ENCODE peak calls at places on chromosomes 7 and 10, in eight cellular contexts. Z, S, V, R, H, G, K and B are unnamed samples.

GRCh38 chr7:4642468-4643203 is 39.5 kb upstream of the FOXK1 start:
- DNase-seq in R (no peak), G (no peak), Z (no peak), K (no peak), V (no peak), H (no peak), S (no peak), B (no peak)

GRCh38 chr7:15839415-15840100 is 153.1 kb upstream of the MEOX2 start:
- DNase-seq in K (peak; percentile 33), H (no peak), G (no peak), R (no peak), V (no peak), S (peak; percentile 81), Z (peak; percentile 16), B (no peak)

GRCh38 chr10:43267811-43268210 is 946 bp upstream of the RASGEF1A start:
- DNase-seq in V (no peak), S (no peak), R (no peak), Z (no peak), G (no peak), K (no peak), H (no peak), B (peak; percentile 73)

GRCh38 chr10:96259884-96260511 is 11.4 kb downstream of the BLNK start:
- DNase-seq in V (no peak), R (no peak), S (no peak), K (no peak), Z (no peak), H (no peak), G (no peak), B (peak; percentile 36)

GRCh38 chr7:4722308-4722707 is 40.2 kb downstream of the FOXK1 start:
- DNase-seq in K (no peak), V (no peak), Z (no peak), R (no peak), S (no peak), H (no peak), G (no peak), B (no peak)

GRCh38 chr10:87847550-87847949 is 15.8 kb downstream of the KLLN start:
- DNase-seq in K (no peak), R (no peak), Z (no peak), S (no peak), G (no peak), H (peak; percentile 50), V (no peak), B (no peak)

GRCh38 chr7:85185355-85186082 is 1.3 kb downstream of the SEMA3D start:
- DNase-seq in V (no peak), R (peak; percentile 40), G (no peak), Z (peak; percentile 59), S (peak; percentile 63), K (peak; percentile 36), H (peak; percentile 66), B (peak; percentile 89)

GRCh38 chr7:14420768-14421167 is 431.3 kb upstream of the ETV1 start:
- DNase-seq in V (no peak), H (no peak), K (no peak), Z (no peak), R (no peak), G (no peak), S (no peak), B (no peak)

GRCh38 chr10:119206603-119207366 is 586 bp upstream of the GRK5 start:
- DNase-seq in R (peak; percentile 82), S (peak; percentile 85), V (peak; percentile 73), Z (no peak), G (peak; percentile 47), K (peak; percentile 53), H (peak; percentile 49), B (peak; percentile 93)

GRCh38 chr10:28593811-28594210 is 60.9 kb downstream of the WAC start:
- DNase-seq in K (no peak), V (no peak), S (no peak), R (no peak), Z (no peak), H (peak; percentile 82), G (no peak), B (no peak)

GRCh38 chr10:73043766-73044377 is 52.8 kb downstream of the P4HA1 start:
- DNase-seq in H (no peak), S (no peak), Z (no peak), V (no peak), R (no peak), G (no peak), K (no peak), B (no peak)

GRCh38 chr7:142498364-142498763 is 240.5 kb upstream of the PRSS58 start:
- DNase-seq in H (peak; percentile 82), R (no peak), V (no peak), K (no peak), G (peak; percentile 16), S (no peak), Z (no peak), B (no peak)

GRCh38 chr7:105050493-105050892 is 36.5 kb downstream of the KMT2E start:
- DNase-seq in Z (no peak), R (no peak), V (no peak), H (no peak), G (no peak), K (no peak), S (no peak), B (no peak)

DNA sequence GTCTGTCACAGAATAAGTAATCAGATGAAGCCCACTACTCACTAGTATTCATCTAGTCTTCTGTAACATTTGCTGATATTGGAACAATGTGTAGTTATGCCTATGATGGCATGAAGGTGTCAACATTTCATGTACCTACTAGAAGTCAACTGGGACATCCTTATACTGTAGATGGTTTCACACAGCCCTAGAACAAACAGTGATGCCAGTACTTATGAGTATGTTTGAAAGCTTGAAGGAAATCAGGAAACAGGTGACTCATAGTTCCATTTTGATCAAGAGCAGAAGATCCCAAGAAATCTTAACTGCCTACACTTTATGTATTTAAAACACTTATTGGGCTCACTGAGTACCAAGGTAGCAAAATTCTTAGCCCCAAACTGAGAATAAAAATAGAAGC is 1519.6 kb downstream of the REEP3 start:
- DNase-seq in H (peak; percentile 5), V (no peak), R (no peak), Z (no peak), G (peak; percentile 2), S (no peak), K (no peak), B (no peak)
- TF ChIP-seq CTCF in H (no peak), V (no peak), R (no peak), Z (no peak), G (no peak), S (no peak), K (no peak), B (no peak)

GRCh38 chr7:39948375-39948774 is 1.7 kb upstream of the CDK13 start:
- DNase-seq in G (no peak), K (no peak), H (no peak), Z (no peak), R (peak; percentile 47), V (no peak), S (no peak), B (no peak)

GRCh38 chr7:39950473-39951155 is 558 bp downstream of the CDK13 start:
- DNase-seq in V (peak; percentile 45), S (peak; percentile 59), H (peak; percentile 53), G (no peak), K (peak; percentile 55), R (peak; percentile 70), Z (peak; percentile 20), B (no peak)

GRCh38 chr7:39951156-39951942 is 1.3 kb downstream of the CDK13 start:
- DNase-seq in K (peak; percentile 60), S (peak; percentile 78), V (peak; percentile 78), R (peak; percentile 72), H (peak; percentile 61), G (peak; percentile 57), Z (peak; percentile 38), B (peak; percentile 86)

GRCh38 chr7:39949980-39950472 is at the start of gene CDK13:
- DNase-seq in Z (peak; percentile 59), R (peak; percentile 89), G (peak; percentile 84), V (peak; percentile 95), S (peak; percentile 82), H (peak; percentile 76), K (peak; percentile 86), B (peak; percentile 91)

GRCh38 chr7:39948932-39949928 is 826 bp upstream of the CDK13 start:
- DNase-seq in Z (peak; percentile 99), V (peak; percentile 99), R (peak; percentile 99), K (peak; percentile 99), G (peak; percentile 99), H (peak; percentile 100), S (peak; percentile 97), B (peak; percentile 99)
- TF ChIP-seq CTCF in Z (no peak), V (no peak), R (peak; percentile 26), K (no peak), G (no peak), H (no peak), S (no peak), B (no peak)

GRCh38 chr10:30560326-30560725 is 69.2 kb downstream of the LYZL2 start:
- DNase-seq in S (no peak), V (no peak), Z (no peak), H (no peak), K (no peak), G (no peak), R (no peak), B (no peak)

GRCh38 chr10:30557884-30558283 is 71.7 kb downstream of the LYZL2 start:
- DNase-seq in G (peak; percentile 62), R (no peak), H (peak; percentile 62), V (no peak), K (no peak), Z (peak; percentile 2), S (no peak), B (no peak)

GRCh38 chr10:30556189-30556588 is 73.4 kb downstream of the LYZL2 start:
- DNase-seq in K (no peak), H (peak; percentile 69), G (no peak), V (no peak), S (no peak), Z (no peak), R (no peak), B (no peak)

GRCh38 chr10:30559118-30559684 is 70.4 kb downstream of the LYZL2 start:
- DNase-seq in V (no peak), K (no peak), G (no peak), H (no peak), Z (no peak), S (no peak), R (peak; percentile 90), B (no peak)

DNA sequence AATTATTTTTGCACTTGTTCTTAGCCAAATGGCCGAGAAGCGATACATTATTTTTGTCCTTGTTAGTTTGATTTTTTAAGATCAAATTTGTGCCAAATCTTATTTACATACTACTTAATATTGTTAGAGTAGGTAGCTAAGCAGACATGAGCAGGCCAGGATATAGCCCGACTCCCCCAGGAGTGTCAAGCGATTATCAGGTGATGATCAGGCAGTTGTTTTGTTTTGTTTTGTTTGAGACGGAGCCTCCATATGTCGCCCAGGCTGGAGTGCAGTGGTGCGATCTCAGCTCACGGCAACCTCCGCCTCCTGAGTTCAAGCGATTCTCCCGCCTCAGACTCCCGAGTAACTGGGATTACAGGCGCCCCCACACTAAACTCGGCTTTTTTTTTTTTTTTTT is 71.1 kb downstream of the LYZL2 start:
- DNase-seq in S (no peak), V (no peak), K (no peak), H (no peak), G (no peak), R (no peak), Z (no peak), B (no peak)
- TF ChIP-seq CTCF in S (no peak), V (no peak), K (no peak), H (no peak), G (no peak), R (no peak), Z (no peak), B (no peak)

DNA sequence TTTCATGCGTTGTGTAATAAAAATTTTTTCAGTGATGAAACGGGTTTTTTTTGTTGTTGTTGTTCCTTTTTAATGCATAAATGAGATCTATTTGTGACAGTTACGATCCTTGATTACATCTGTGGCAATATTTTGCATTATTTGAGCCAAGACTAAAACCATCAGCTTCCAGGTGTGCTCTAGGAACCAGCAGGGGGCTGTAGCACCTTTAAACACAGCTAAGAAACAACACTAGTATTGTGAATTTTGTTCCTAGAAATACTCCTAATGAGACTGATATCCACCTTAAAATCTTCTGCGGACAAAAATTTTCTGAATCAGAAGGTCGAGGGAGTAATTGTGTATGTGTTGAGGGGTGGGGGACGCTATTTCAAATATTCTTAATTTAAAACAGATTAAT is 52.6 kb downstream of the FGFBP3 start:
- DNase-seq in S (no peak), K (no peak), H (peak; percentile 27), R (no peak), Z (no peak), G (peak; percentile 37), V (no peak), B (no peak)
- TF ChIP-seq CTCF in S (no peak), K (no peak), H (peak; percentile 60), R (no peak), Z (peak; percentile 64), G (peak; percentile 32), V (no peak), B (no peak)